ENCODE peak calls at places on chromosomes 7 and 10, in seven cellular contexts. E is AG04450, I is RWPE1, M is fibroblast of lung, K is A673, T is lower lobe of right lung, H is left ventricle myocardium inferior. N is an unnamed sample.

GRCh38 chr7:471866-472639 is 47.6 kb downstream of the PDGFA start:
- DNase-seq in I (peak; percentile 89), E (peak; percentile 95), M (peak; percentile 98), T (peak; percentile 77), K (peak; percentile 53), H (peak; percentile 81), N (peak; percentile 89)

GRCh38 chr10:17506390-17506789 is 52.0 kb upstream of the ST8SIA6 start:
- DNase-seq in H (no peak), M (no peak), K (no peak), I (no peak), E (no peak), T (no peak), N (no peak)

GRCh38 chr7:18020138-18020715 is 7.4 kb downstream of the PRPS1L1 start:
- DNase-seq in I (no peak), M (no peak), T (no peak), E (no peak), H (no peak), K (peak; percentile 40), N (no peak)

GRCh38 chr10:128646956-128647355 is 520.7 kb upstream of the MKI67 start:
- DNase-seq in I (no peak), H (no peak), M (no peak), T (no peak), K (no peak), E (no peak), N (no peak)

GRCh38 chr10:44386546-44387052 is 1.7 kb upstream of the CXCL12 start:
- DNase-seq in M (peak; percentile 57), I (peak; percentile 46), T (no peak), E (no peak), H (peak; percentile 72), K (peak; percentile 49), N (peak; percentile 88)

GRCh38 chr7:27693794-27694193 is 31.1 kb upstream of the HIBADH start:
- DNase-seq in H (no peak), M (peak; percentile 44), I (no peak), T (no peak), K (no peak), E (no peak), N (no peak)

GRCh38 chr7:116777613-116778380 is 84.6 kb upstream of the CAPZA2 start:
- DNase-seq in I (peak; percentile 36), M (peak; percentile 95), E (no peak), T (no peak), K (no peak), H (no peak), N (no peak)

GRCh38 chr7:39633563-39634550 is 10.5 kb downstream of the RALA start:
- DNase-seq in E (no peak), T (no peak), M (no peak), I (no peak), K (no peak), H (no peak), N (no peak)

GRCh38 chr10:17006631-17007161 is 122.9 kb downstream of the CUBN start:
- DNase-seq in I (no peak), H (no peak), K (peak; percentile 43), T (peak; percentile 50), M (peak; percentile 64), E (no peak), N (no peak)

GRCh38 chr7:80330434-80330833 is 181.4 kb downstream of the GNAT3 start:
- DNase-seq in H (no peak), M (peak; percentile 72), K (no peak), T (no peak), E (no peak), I (no peak), N (no peak)

GRCh38 chr7:74029094-74029785 is 1.3 kb downstream of the ELN start:
- DNase-seq in H (peak; percentile 46), E (no peak), M (no peak), T (no peak), I (no peak), K (no peak), N (no peak)

GRCh38 chr7:12706900-12707536 is 19.6 kb downstream of the ARL4A start:
- DNase-seq in T (no peak), E (no peak), K (no peak), I (peak; percentile 60), M (peak; percentile 71), H (no peak), N (no peak)

GRCh38 chr7:17370901-17371550 is 72.6 kb downstream of the AHR start:
- DNase-seq in M (peak; percentile 36), E (no peak), T (no peak), K (peak; percentile 11), H (no peak), I (peak; percentile 30), N (no peak)

GRCh38 chr10:127945335-127945734 is 38.4 kb downstream of the PTPRE start:
- DNase-seq in T (no peak), I (peak; percentile 83), K (peak; percentile 25), M (peak; percentile 14), E (no peak), H (no peak), N (no peak)

GRCh38 chr7:2580636-2581035 is 21.9 kb downstream of the IQCE start:
- DNase-seq in M (no peak), H (no peak), E (no peak), I (no peak), K (no peak), T (no peak), N (no peak)

GRCh38 chr7:157004050-157004838 is 6.2 kb downstream of the MNX1 start:
- DNase-seq in E (no peak), H (no peak), I (no peak), M (peak; percentile 48), K (no peak), T (no peak), N (peak; percentile 75)

GRCh38 chr10:77351386-77351785 is 286.2 kb downstream of the KCNMA1 start:
- DNase-seq in M (peak; percentile 82), T (no peak), I (peak; percentile 11), K (no peak), E (peak; percentile 20), H (no peak), N (no peak)

GRCh38 chr7:81605493-81605892 is 164.4 kb downstream of the HGF start:
- DNase-seq in H (no peak), M (no peak), I (no peak), E (no peak), T (no peak), K (no peak), N (no peak)

GRCh38 chr10:24722131-24722675 is 1.5 kb downstream of the ARHGAP21 start:
- DNase-seq in I (no peak), T (no peak), H (no peak), M (peak; percentile 40), K (no peak), E (no peak), N (no peak)

GRCh38 chr10:79025113-79025832 is 43.5 kb upstream of the ZMIZ1 start:
- DNase-seq in I (no peak), H (no peak), E (no peak), M (no peak), K (no peak), T (peak; percentile 39), N (peak; percentile 30)

GRCh38 chr7:19294629-19295028 is 149.4 kb upstream of the FERD3L start:
- DNase-seq in K (peak; percentile 3), T (no peak), H (no peak), I (no peak), M (peak; percentile 76), E (no peak), N (no peak)

GRCh38 chr7:102974366-102975236 is 61.8 kb downstream of the LRRC17 start:
- DNase-seq in T (no peak), K (peak; percentile 40), M (no peak), H (no peak), E (no peak), I (no peak), N (no peak)
- TF ChIP-seq CTCF in T (peak; percentile 9), K (peak; percentile 52), M (peak; percentile 13), H (peak; percentile 26), E (no peak), I (no peak), N (no peak)

GRCh38 chr7:111089822-111090426 is 1.0 kb upstream of the LRRN3 start:
- DNase-seq in I (peak; percentile 41), K (peak; percentile 58), M (peak; percentile 74), E (no peak), H (no peak), T (no peak), N (no peak)
- TF ChIP-seq CTCF in I (peak; percentile 87), K (peak; percentile 76), M (peak; percentile 76), E (peak; percentile 83), H (peak; percentile 86), T (peak; percentile 75), N (peak; percentile 85)

GRCh38 chr10:22244001-22244400 is 26.2 kb upstream of the EBLN1 start:
- DNase-seq in M (no peak), I (no peak), E (no peak), T (no peak), K (no peak), H (no peak), N (no peak)

GRCh38 chr10:22243321-22243720 is 25.5 kb upstream of the EBLN1 start:
- DNase-seq in T (no peak), H (no peak), I (no peak), M (no peak), E (no peak), K (no peak), N (no peak)

GRCh38 chr10:22245567-22245966 is 27.8 kb upstream of the EBLN1 start:
- DNase-seq in K (no peak), M (no peak), E (no peak), I (peak; percentile 36), H (no peak), T (no peak), N (no peak)

GRCh38 chr10:22246680-22247391 is 29.0 kb upstream of the EBLN1 start:
- DNase-seq in E (no peak), H (no peak), I (peak; percentile 93), T (no peak), M (peak; percentile 87), K (peak; percentile 33), N (no peak)

DNA sequence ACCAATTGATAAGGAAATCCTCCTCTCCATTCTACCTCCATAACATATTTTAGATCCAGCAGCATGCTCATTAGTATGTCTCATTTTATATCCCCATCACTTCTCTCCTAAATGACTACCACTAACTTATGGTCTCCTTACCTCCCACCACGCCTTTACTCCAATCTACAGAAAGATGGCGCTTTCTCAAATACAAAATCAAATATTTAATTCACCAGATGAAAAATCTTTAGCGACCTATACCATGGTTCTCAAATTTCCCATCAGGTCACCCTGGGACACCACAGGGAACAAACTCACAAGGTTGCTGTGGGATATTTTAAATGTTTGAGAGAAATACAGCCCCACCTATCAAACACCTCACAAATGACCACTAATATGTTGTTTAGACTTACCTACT is 27.0 kb upstream of the EBLN1 start:
- DNase-seq in H (no peak), M (no peak), I (no peak), K (no peak), T (no peak), E (no peak), N (no peak)
- TF ChIP-seq CTCF in H (no peak), M (peak; percentile 4), I (no peak), K (peak; percentile 46), T (no peak), E (no peak), N (no peak)

DNA sequence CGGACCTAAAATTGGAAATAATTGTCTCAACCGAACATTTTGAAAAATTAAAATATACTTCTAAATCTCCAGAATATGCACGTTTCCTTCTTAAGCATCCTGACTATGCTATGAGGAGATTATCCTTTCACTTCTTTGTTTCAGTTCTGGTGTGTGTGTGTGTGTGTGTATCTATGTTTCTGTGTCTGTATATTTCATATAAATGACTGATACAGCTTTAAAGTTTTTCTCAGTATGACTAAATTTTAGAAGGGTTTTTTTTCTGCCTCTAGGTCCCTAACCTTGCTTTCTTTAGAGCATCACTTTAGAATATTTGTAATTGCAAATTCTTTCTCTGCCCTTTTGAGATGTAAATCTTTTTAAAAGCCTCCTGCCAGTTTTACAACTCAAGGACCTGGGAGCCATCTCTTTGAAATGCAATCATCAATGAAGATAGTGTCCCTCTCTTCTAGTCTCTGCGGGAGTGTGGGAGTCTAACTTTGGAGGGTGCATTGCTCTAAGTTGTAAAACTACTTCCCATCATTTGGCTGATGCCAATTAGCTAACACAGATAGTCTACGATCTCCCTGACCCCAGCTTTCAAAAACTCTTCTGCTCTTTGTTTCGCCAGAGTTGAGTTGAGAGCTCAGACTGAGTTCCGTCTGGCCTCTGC is 782.0 kb upstream of the ZWINT start:
- DNase-seq in T (no peak), I (no peak), H (no peak), E (no peak), K (no peak), M (no peak), N (peak; percentile 2)
- TF ChIP-seq CTCF in T (no peak), I (no peak), H (no peak), E (no peak), K (no peak), M (no peak), N (no peak)